ENCODE peak calls at places on chromosomes 3 and 15, in four cellular contexts. L is ureter; I is stimulated activated CD8-positive, alpha-beta memory T cell treated with anti-CD3 and anti-CD28 coated beads, Interleukin-4, amount 100 ng/mL, for 24 hours; D is GF-D8. T is an unnamed sample.

GRCh38 chr3:194300392-194300758 is 50.8 kb downstream of the CPN2 start:
- DNase-seq in D (no peak), I (no peak), L (peak), T (no peak)

GRCh38 chr15:55407631-55407948 is 569 bp downstream of the CCPG1 start:
- DNase-seq in D (no peak), I (no peak), L (no peak), T (no peak)

GRCh38 chr15:31328425-31328998 is 1.9 kb downstream of the KLF13 start:
- DNase-seq in I (peak), D (no peak), L (no peak), T (no peak)

GRCh38 chr3:168813261-168813660 is 717.5 kb upstream of the GOLIM4 start:
- DNase-seq in L (no peak), D (no peak), I (no peak), T (no peak)

GRCh38 chr15:72319985-72320671 is at the start of gene CELF6:
- DNase-seq in L (peak), I (peak), D (no peak), T (peak)

GRCh38 chr15:56149071-56149470 is 94.6 kb downstream of the RFX7 start:
- DNase-seq in I (no peak), D (no peak), L (no peak), T (no peak)

GRCh38 chr15:68057758-68058157 is 3.6 kb downstream of the PIAS1 start:
- DNase-seq in I (no peak), L (no peak), D (no peak), T (no peak)

GRCh38 chr3:47225310-47225906 is 57.2 kb downstream of the KIF9 start:
- DNase-seq in L (no peak), I (no peak), D (peak), T (no peak)

GRCh38 chr3:46504780-46505179 is 7.0 kb downstream of the RTP3 start:
- DNase-seq in D (no peak), L (no peak), I (peak), T (no peak)

GRCh38 chr3:99640214-99640851 is 1.9 kb downstream of the COL8A1 start:
- DNase-seq in L (no peak), I (no peak), D (no peak), T (no peak)

GRCh38 chr3:153574445-153574844 is 412.4 kb downstream of the RAP2B start:
- DNase-seq in I (no peak), D (no peak), L (no peak), T (no peak)

GRCh38 chr3:58608648-58609047 is 31.5 kb upstream of the FAM107A start:
- DNase-seq in L (no peak), I (no peak), D (no peak), T (peak)

GRCh38 chr3:197592361-197593045 is 36.7 kb upstream of the BDH1 start:
- DNase-seq in L (no peak), D (peak), I (no peak), T (no peak)

GRCh38 chr15:97960364-97961066 is at the start of gene ARRDC4:
- DNase-seq in L (peak), D (peak), I (peak), T (peak)

GRCh38 chr3:194686816-194687637 is 1.3 kb downstream of the FAM43A start:
- DNase-seq in L (peak), D (no peak), I (no peak), T (peak)

GRCh38 chr15:85318048-85318731 is 62.2 kb upstream of the AKAP13 start:
- DNase-seq in I (no peak), D (no peak), L (no peak), T (no peak)

GRCh38 chr3:158751316-158751715 is 19.1 kb upstream of the RARRES1 start:
- DNase-seq in D (no peak), L (no peak), I (no peak), T (no peak)

GRCh38 chr3:102235679-102236078 is 199.1 kb upstream of the ZPLD1 start:
- DNase-seq in I (no peak), L (no peak), D (no peak), T (no peak)

GRCh38 chr3:146117406-146118285 is 43.3 kb downstream of the PLOD2 start:
- DNase-seq in L (no peak), D (no peak), I (no peak), T (no peak)